ENCODE peak calls at places on chromosomes 12 and 14, in nine cellular contexts. One of them, this sample, is unnamed.
A peak's percentile ranks its signal among the peaks of the same experiment; 100 is the strongest.

GRCh38 chr12:130707571-130707891 is 8.6 kb downstream of the RIMBP2 start:
- DNase-seq in Panc1: no peak
- DNase-seq in CD4-positive, CD25-positive, alpha-beta regulatory T cell: no peak
- DNase-seq in lower lobe of right lung: peak; percentile 36
- DNase-seq in aorta: no peak
- DNase-seq in astrocyte of the spinal cord: no peak
- DNase-seq in SJCRH30: no peak
- DNase-seq in BJ: no peak
- DNase-seq in GM06990: no peak
- DNase-seq in this sample: no peak

GRCh38 chr12:91662021-91662420 is 479.4 kb upstream of the DCN start:
- DNase-seq in BJ: no peak
- DNase-seq in aorta: no peak
- DNase-seq in SJCRH30: no peak
- DNase-seq in CD4-positive, CD25-positive, alpha-beta regulatory T cell: no peak
- DNase-seq in astrocyte of the spinal cord: peak; percentile 18
- DNase-seq in lower lobe of right lung: no peak
- DNase-seq in GM06990: no peak
- DNase-seq in Panc1: no peak
- DNase-seq in this sample: no peak

GRCh38 chr12:101455685-101456084 is 19.5 kb upstream of the SPIC start:
- DNase-seq in lower lobe of right lung: no peak
- DNase-seq in Panc1: no peak
- DNase-seq in CD4-positive, CD25-positive, alpha-beta regulatory T cell: no peak
- DNase-seq in astrocyte of the spinal cord: no peak
- DNase-seq in GM06990: no peak
- DNase-seq in BJ: no peak
- DNase-seq in aorta: no peak
- DNase-seq in SJCRH30: no peak
- DNase-seq in this sample: no peak

GRCh38 chr12:81644503-81644902 is 114.6 kb downstream of the PPFIA2 start:
- DNase-seq in aorta: no peak
- DNase-seq in astrocyte of the spinal cord: peak; percentile 71
- DNase-seq in SJCRH30: peak; percentile 58
- DNase-seq in BJ: no peak
- DNase-seq in GM06990: no peak
- DNase-seq in CD4-positive, CD25-positive, alpha-beta regulatory T cell: no peak
- DNase-seq in Panc1: no peak
- DNase-seq in lower lobe of right lung: no peak
- DNase-seq in this sample: peak; percentile 30

GRCh38 chr14:105045710-105046326 is 19.4 kb downstream of the GPR132 start:
- DNase-seq in lower lobe of right lung: peak; percentile 95
- DNase-seq in Panc1: no peak
- DNase-seq in CD4-positive, CD25-positive, alpha-beta regulatory T cell: peak; percentile 88
- DNase-seq in aorta: peak; percentile 97
- DNase-seq in astrocyte of the spinal cord: peak; percentile 78
- DNase-seq in SJCRH30: peak; percentile 92
- DNase-seq in BJ: no peak
- DNase-seq in GM06990: peak; percentile 87
- DNase-seq in this sample: peak; percentile 92

GRCh38 chr12:85191-85666 is 18.7 kb downstream of the IQSEC3 start:
- DNase-seq in astrocyte of the spinal cord: no peak
- DNase-seq in CD4-positive, CD25-positive, alpha-beta regulatory T cell: no peak
- DNase-seq in GM06990: no peak
- DNase-seq in aorta: no peak
- DNase-seq in SJCRH30: no peak
- DNase-seq in Panc1: no peak
- DNase-seq in BJ: no peak
- DNase-seq in lower lobe of right lung: no peak
- DNase-seq in this sample: no peak

GRCh38 chr14:33767721-33768457 is 183.0 kb downstream of the EGLN3 start:
- DNase-seq in CD4-positive, CD25-positive, alpha-beta regulatory T cell: no peak
- DNase-seq in astrocyte of the spinal cord: no peak
- DNase-seq in BJ: no peak
- DNase-seq in Panc1: no peak
- DNase-seq in GM06990: no peak
- DNase-seq in aorta: no peak
- DNase-seq in lower lobe of right lung: no peak
- DNase-seq in SJCRH30: no peak
- DNase-seq in this sample: no peak

GRCh38 chr12:107288414-107289125 is 195.2 kb upstream of the CRY1 start:
- DNase-seq in Panc1: no peak
- DNase-seq in SJCRH30: no peak
- DNase-seq in lower lobe of right lung: no peak
- DNase-seq in BJ: no peak
- DNase-seq in aorta: no peak
- DNase-seq in astrocyte of the spinal cord: peak; percentile 29
- DNase-seq in CD4-positive, CD25-positive, alpha-beta regulatory T cell: no peak
- DNase-seq in GM06990: no peak
- DNase-seq in this sample: no peak

GRCh38 chr12:102480401-102480800 is at the start of gene IGF1:
- DNase-seq in BJ: no peak
- DNase-seq in astrocyte of the spinal cord: peak; percentile 33
- DNase-seq in lower lobe of right lung: no peak
- DNase-seq in CD4-positive, CD25-positive, alpha-beta regulatory T cell: no peak
- DNase-seq in Panc1: no peak
- DNase-seq in SJCRH30: peak; percentile 55
- DNase-seq in GM06990: no peak
- DNase-seq in aorta: no peak
- DNase-seq in this sample: no peak

GRCh38 chr12:116559330-116560080 is at the start of gene MAP1LC3B2:
- DNase-seq in Panc1: no peak
- DNase-seq in aorta: peak; percentile 79
- DNase-seq in astrocyte of the spinal cord: peak; percentile 84
- DNase-seq in BJ: no peak
- DNase-seq in SJCRH30: peak; percentile 75
- DNase-seq in CD4-positive, CD25-positive, alpha-beta regulatory T cell: peak; percentile 74
- DNase-seq in GM06990: peak; percentile 94
- DNase-seq in lower lobe of right lung: peak; percentile 75
- DNase-seq in this sample: peak; percentile 98

GRCh38 chr14:94114589-94115067 is 4.1 kb downstream of the IFI27 start:
- DNase-seq in Panc1: no peak
- DNase-seq in lower lobe of right lung: no peak
- DNase-seq in CD4-positive, CD25-positive, alpha-beta regulatory T cell: no peak
- DNase-seq in aorta: no peak
- DNase-seq in BJ: no peak
- DNase-seq in SJCRH30: no peak
- DNase-seq in astrocyte of the spinal cord: no peak
- DNase-seq in GM06990: no peak
- DNase-seq in this sample: no peak

GRCh38 chr12:121792607-121793500 is 634 bp downstream of the RHOF start:
- DNase-seq in aorta: no peak
- DNase-seq in Panc1: no peak
- DNase-seq in lower lobe of right lung: peak; percentile 81
- DNase-seq in CD4-positive, CD25-positive, alpha-beta regulatory T cell: peak; percentile 66
- DNase-seq in SJCRH30: no peak
- DNase-seq in astrocyte of the spinal cord: no peak
- DNase-seq in BJ: no peak
- DNase-seq in GM06990: peak; percentile 82
- DNase-seq in this sample: peak; percentile 82

GRCh38 chr14:68596701-68597100 is 196.2 kb downstream of the ZFP36L1 start:
- DNase-seq in BJ: no peak
- DNase-seq in aorta: no peak
- DNase-seq in SJCRH30: peak; percentile 97
- DNase-seq in lower lobe of right lung: no peak
- DNase-seq in CD4-positive, CD25-positive, alpha-beta regulatory T cell: no peak
- DNase-seq in GM06990: no peak
- DNase-seq in astrocyte of the spinal cord: no peak
- DNase-seq in Panc1: no peak
- DNase-seq in this sample: no peak

GRCh38 chr12:9866786-9867379 is 2.3 kb downstream of the CLEC2B start:
- DNase-seq in BJ: no peak
- DNase-seq in GM06990: no peak
- DNase-seq in CD4-positive, CD25-positive, alpha-beta regulatory T cell: no peak
- DNase-seq in aorta: no peak
- DNase-seq in lower lobe of right lung: no peak
- DNase-seq in SJCRH30: no peak
- DNase-seq in astrocyte of the spinal cord: no peak
- DNase-seq in Panc1: no peak
- DNase-seq in this sample: no peak
- H3K4me3 ChIP-seq in BJ: no peak overlapping the region
- H3K4me3 ChIP-seq in GM06990: peak overlapping the region; percentile 22
- H3K4me3 ChIP-seq in CD4-positive, CD25-positive, alpha-beta regulatory T cell: peak overlapping the region; percentile 98
- H3K4me3 ChIP-seq in aorta: no peak overlapping the region
- H3K4me3 ChIP-seq in lower lobe of right lung: peak overlapping the region; percentile 61
- H3K4me3 ChIP-seq in SJCRH30: no peak overlapping the region
- H3K4me3 ChIP-seq in astrocyte of the spinal cord: no peak overlapping the region
- H3K4me3 ChIP-seq in Panc1: peak overlapping the region; percentile 20
- H3K4me3 ChIP-seq in this sample: peak overlapping the region; percentile 85

GRCh38 chr14:77086017-77086727 is 11.9 kb upstream of the CIPC start:
- DNase-seq in aorta: no peak
- DNase-seq in CD4-positive, CD25-positive, alpha-beta regulatory T cell: peak; percentile 11
- DNase-seq in GM06990: no peak
- DNase-seq in lower lobe of right lung: no peak
- DNase-seq in Panc1: no peak
- DNase-seq in BJ: no peak
- DNase-seq in SJCRH30: no peak
- DNase-seq in astrocyte of the spinal cord: peak; percentile 60
- DNase-seq in this sample: peak; percentile 73
- H3K4me3 ChIP-seq in aorta: no peak overlapping the region
- H3K4me3 ChIP-seq in CD4-positive, CD25-positive, alpha-beta regulatory T cell: no peak overlapping the region
- H3K4me3 ChIP-seq in GM06990: no peak overlapping the region
- H3K4me3 ChIP-seq in lower lobe of right lung: no peak overlapping the region
- H3K4me3 ChIP-seq in Panc1: no peak overlapping the region
- H3K4me3 ChIP-seq in BJ: no peak overlapping the region
- H3K4me3 ChIP-seq in SJCRH30: no peak overlapping the region
- H3K4me3 ChIP-seq in astrocyte of the spinal cord: no peak overlapping the region
- H3K4me3 ChIP-seq in this sample: no peak overlapping the region

GRCh38 chr14:103392572-103392971 is 7.4 kb downstream of the MARK3 start:
- DNase-seq in CD4-positive, CD25-positive, alpha-beta regulatory T cell: no peak
- DNase-seq in GM06990: no peak
- DNase-seq in SJCRH30: no peak
- DNase-seq in Panc1: no peak
- DNase-seq in BJ: no peak
- DNase-seq in astrocyte of the spinal cord: no peak
- DNase-seq in lower lobe of right lung: no peak
- DNase-seq in aorta: no peak
- DNase-seq in this sample: no peak

GRCh38 chr14:103393078-103393477 is 7.9 kb downstream of the MARK3 start:
- DNase-seq in BJ: no peak
- DNase-seq in CD4-positive, CD25-positive, alpha-beta regulatory T cell: no peak
- DNase-seq in aorta: no peak
- DNase-seq in Panc1: no peak
- DNase-seq in SJCRH30: no peak
- DNase-seq in lower lobe of right lung: no peak
- DNase-seq in GM06990: no peak
- DNase-seq in astrocyte of the spinal cord: no peak
- DNase-seq in this sample: no peak

GRCh38 chr14:103392106-103392505 is 6.9 kb downstream of the MARK3 start:
- DNase-seq in SJCRH30: no peak
- DNase-seq in aorta: no peak
- DNase-seq in GM06990: no peak
- DNase-seq in lower lobe of right lung: no peak
- DNase-seq in BJ: no peak
- DNase-seq in Panc1: no peak
- DNase-seq in CD4-positive, CD25-positive, alpha-beta regulatory T cell: no peak
- DNase-seq in astrocyte of the spinal cord: no peak
- DNase-seq in this sample: no peak

GRCh38 chr14:103390605-103391004 is 5.4 kb downstream of the MARK3 start:
- DNase-seq in lower lobe of right lung: no peak
- DNase-seq in GM06990: no peak
- DNase-seq in BJ: no peak
- DNase-seq in Panc1: no peak
- DNase-seq in astrocyte of the spinal cord: no peak
- DNase-seq in SJCRH30: no peak
- DNase-seq in CD4-positive, CD25-positive, alpha-beta regulatory T cell: no peak
- DNase-seq in aorta: no peak
- DNase-seq in this sample: no peak

GRCh38 chr14:103391048-103391447 is 5.8 kb downstream of the MARK3 start:
- DNase-seq in CD4-positive, CD25-positive, alpha-beta regulatory T cell: peak; percentile 61
- DNase-seq in BJ: peak; percentile 54
- DNase-seq in aorta: no peak
- DNase-seq in SJCRH30: peak; percentile 66
- DNase-seq in Panc1: no peak
- DNase-seq in lower lobe of right lung: no peak
- DNase-seq in GM06990: no peak
- DNase-seq in astrocyte of the spinal cord: peak; percentile 84
- DNase-seq in this sample: peak; percentile 63
- H3K4me3 ChIP-seq in CD4-positive, CD25-positive, alpha-beta regulatory T cell: peak overlapping the region; percentile 42
- H3K4me3 ChIP-seq in BJ: no peak overlapping the region
- H3K4me3 ChIP-seq in aorta: no peak overlapping the region
- H3K4me3 ChIP-seq in SJCRH30: no peak overlapping the region
- H3K4me3 ChIP-seq in Panc1: no peak overlapping the region
- H3K4me3 ChIP-seq in lower lobe of right lung: no peak overlapping the region
- H3K4me3 ChIP-seq in GM06990: no peak overlapping the region
- H3K4me3 ChIP-seq in astrocyte of the spinal cord: no peak overlapping the region
- H3K4me3 ChIP-seq in this sample: no peak overlapping the region

DNA sequence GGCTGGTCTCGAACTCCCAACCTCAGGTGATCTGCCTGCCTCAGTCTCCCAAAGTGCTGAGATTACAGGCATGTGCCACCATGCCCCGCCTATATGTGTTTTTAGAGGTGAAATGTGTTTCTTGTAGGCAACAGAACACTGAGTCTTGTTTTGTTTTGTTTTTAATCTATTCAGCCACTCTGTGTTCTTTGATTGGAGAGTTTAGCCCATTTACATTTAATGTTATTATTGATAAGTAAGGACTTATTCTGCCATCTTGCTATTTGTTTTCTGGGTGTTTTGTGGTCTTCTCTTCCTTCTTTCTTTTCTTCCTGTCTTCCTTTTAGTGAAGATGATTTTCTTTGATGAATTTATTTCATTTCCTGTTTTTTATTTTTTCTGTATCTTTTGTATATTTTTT is 29.6 kb downstream of the IFNG start:
- DNase-seq in lower lobe of right lung: no peak
- DNase-seq in BJ: no peak
- DNase-seq in GM06990: no peak
- DNase-seq in aorta: no peak
- DNase-seq in SJCRH30: no peak
- DNase-seq in Panc1: no peak
- DNase-seq in astrocyte of the spinal cord: no peak
- DNase-seq in CD4-positive, CD25-positive, alpha-beta regulatory T cell: no peak
- DNase-seq in this sample: no peak
- H3K4me3 ChIP-seq in lower lobe of right lung: no peak overlapping the region
- H3K4me3 ChIP-seq in BJ: no peak overlapping the region
- H3K4me3 ChIP-seq in GM06990: no peak overlapping the region
- H3K4me3 ChIP-seq in aorta: no peak overlapping the region
- H3K4me3 ChIP-seq in SJCRH30: no peak overlapping the region
- H3K4me3 ChIP-seq in Panc1: no peak overlapping the region
- H3K4me3 ChIP-seq in astrocyte of the spinal cord: no peak overlapping the region
- H3K4me3 ChIP-seq in CD4-positive, CD25-positive, alpha-beta regulatory T cell: no peak overlapping the region
- H3K4me3 ChIP-seq in this sample: no peak overlapping the region

GRCh38 chr12:50545783-50546182 is 41.0 kb downstream of the DIP2B start:
- DNase-seq in Panc1: no peak
- DNase-seq in aorta: no peak
- DNase-seq in BJ: no peak
- DNase-seq in astrocyte of the spinal cord: no peak
- DNase-seq in CD4-positive, CD25-positive, alpha-beta regulatory T cell: no peak
- DNase-seq in GM06990: no peak
- DNase-seq in SJCRH30: peak; percentile 84
- DNase-seq in lower lobe of right lung: no peak
- DNase-seq in this sample: no peak
- H3K4me3 ChIP-seq in Panc1: no peak overlapping the region
- H3K4me3 ChIP-seq in aorta: no peak overlapping the region
- H3K4me3 ChIP-seq in BJ: no peak overlapping the region
- H3K4me3 ChIP-seq in astrocyte of the spinal cord: no peak overlapping the region
- H3K4me3 ChIP-seq in CD4-positive, CD25-positive, alpha-beta regulatory T cell: no peak overlapping the region
- H3K4me3 ChIP-seq in GM06990: no peak overlapping the region
- H3K4me3 ChIP-seq in SJCRH30: peak overlapping the region; percentile 9
- H3K4me3 ChIP-seq in lower lobe of right lung: no peak overlapping the region
- H3K4me3 ChIP-seq in this sample: no peak overlapping the region